ENCODE peak calls at places on chromosomes 16 and 17, in six cellular contexts. M, N, I, O, A and Y are unnamed samples.

GRCh38 chr17:42548070-42548837 is 4.5 kb upstream of the HSD17B1 start:
- DNase-seq in I (peak), O (no peak), N (peak), A (no peak), M (peak), Y (peak)

GRCh38 chr17:41367426-41368075 is 2.1 kb downstream of the KRT33B start:
- DNase-seq in I (peak), O (no peak), A (no peak), N (no peak), M (no peak), Y (no peak)

GRCh38 chr16:27177031-27177774 is 26.1 kb upstream of the KDM8 start:
- DNase-seq in O (no peak), A (no peak), N (no peak), M (no peak), I (no peak), Y (no peak)

GRCh38 chr17:1639549-1639948 is 6.0 kb downstream of the SCARF1 start:
- DNase-seq in I (peak), N (no peak), M (no peak), O (no peak), A (no peak), Y (no peak)

GRCh38 chr16:86566966-86567700 is 504 bp downstream of the FOXC2 start:
- DNase-seq in A (no peak), I (peak), O (no peak), M (no peak), N (no peak), Y (no peak)

GRCh38 chr16:67277294-67277998 is 1.9 kb upstream of the PLEKHG4 start:
- DNase-seq in I (peak), O (peak), N (peak), A (peak), M (no peak), Y (no peak)

GRCh38 chr16:73125860-73126259 is 77.9 kb upstream of the ZFHX3 start:
- DNase-seq in O (no peak), I (no peak), N (no peak), A (no peak), M (no peak), Y (no peak)

GRCh38 chr16:58024673-58025350 is 742 bp upstream of the MMP15 start:
- DNase-seq in N (peak), O (peak), I (peak), M (no peak), A (no peak), Y (peak)

GRCh38 chr17:75182569-75183436 is at the start of gene SUMO2:
- DNase-seq in M (peak), I (peak), N (peak), A (peak), O (peak), Y (peak)

GRCh38 chr17:14198575-14198974 is 38.1 kb downstream of the CDRT15 start:
- DNase-seq in M (no peak), A (no peak), N (no peak), O (no peak), I (no peak), Y (no peak)

GRCh38 chr16:17777461-17777863 is 306.7 kb upstream of the XYLT1 start:
- DNase-seq in M (no peak), I (peak), N (no peak), O (no peak), A (no peak), Y (no peak)

GRCh38 chr17:67388986-67389385 is 11.9 kb downstream of the PITPNC1 start:
- DNase-seq in M (no peak), O (no peak), N (no peak), A (no peak), I (no peak), Y (no peak)

GRCh38 chr17:81338301-81339179 is 43.4 kb upstream of the SLC38A10 start:
- DNase-seq in O (no peak), A (no peak), M (no peak), I (no peak), N (peak), Y (no peak)

GRCh38 chr16:29028457-29029167 is 43.8 kb downstream of the LAT start:
- DNase-seq in O (no peak), M (no peak), I (no peak), N (no peak), A (no peak), Y (no peak)

GRCh38 chr17:19311421-19312215 is 50.9 kb downstream of the B9D1 start:
- DNase-seq in A (no peak), N (no peak), O (no peak), I (no peak), M (no peak), Y (no peak)

GRCh38 chr17:1515640-1516402 is 591 bp downstream of the INPP5K start:
- DNase-seq in M (peak), O (peak), N (peak), A (peak), I (peak), Y (peak)

GRCh38 chr17:6936370-6937028 is 59.4 kb upstream of the ALOX12 start:
- DNase-seq in I (no peak), M (no peak), N (peak), O (no peak), A (peak), Y (no peak)

GRCh38 chr17:63382136-63382535 is 64.0 kb downstream of the CYB561 start:
- DNase-seq in O (no peak), M (no peak), I (no peak), N (no peak), A (no peak), Y (no peak)

GRCh38 chr16:17166095-17166494 is 304.7 kb downstream of the XYLT1 start:
- DNase-seq in M (no peak), O (no peak), N (no peak), A (no peak), I (no peak), Y (no peak)

GRCh38 chr17:17947966-17948365 is 24.2 kb downstream of the TOM1L2 start:
- DNase-seq in O (no peak), N (no peak), I (no peak), A (no peak), M (no peak), Y (no peak)

GRCh38 chr16:30846649-30847402 is 47.1 kb downstream of the BCL7C start:
- DNase-seq in A (no peak), I (peak), N (no peak), M (no peak), O (no peak), Y (no peak)

GRCh38 chr16:73020409-73020884 is 27.5 kb downstream of the ZFHX3 start:
- DNase-seq in M (no peak), I (no peak), A (peak), N (peak), O (peak), Y (no peak)

GRCh38 chr17:82048571-82048971 is 3.0 kb downstream of the RFNG start:
- DNase-seq in O (no peak), A (no peak), N (no peak), I (no peak), M (no peak), Y (no peak)

GRCh38 chr17:10126554-10127493 is 71.6 kb downstream of the GAS7 start:
- DNase-seq in O (no peak), M (no peak), A (no peak), I (peak), N (no peak), Y (no peak)

GRCh38 chr16:30949655-30950515 is 1.0 kb downstream of the ORAI3 start:
- DNase-seq in I (peak), O (peak), A (peak), M (peak), N (peak), Y (peak)

GRCh38 chr17:17433260-17433659 is 43.5 kb upstream of the MED9 start:
- DNase-seq in A (no peak), I (no peak), N (no peak), O (no peak), M (no peak), Y (no peak)

GRCh38 chr16:12311887-12312286 is 335.4 kb downstream of the SNX29 start:
- DNase-seq in M (peak), I (peak), N (no peak), A (no peak), O (no peak), Y (no peak)
- H3K27ac ChIP-seq in M (no peak), I (no peak), N (no peak), A (no peak), O (no peak), Y (no peak)

GRCh38 chr16:49194499-49195260 is 87.0 kb downstream of the CBLN1 start:
- DNase-seq in N (no peak), M (no peak), I (no peak), O (no peak), A (no peak), Y (no peak)
- H3K27ac ChIP-seq in N (no peak), M (no peak), I (no peak), O (no peak), A (no peak), Y (no peak)

GRCh38 chr16:13234999-13235398 is 333.6 kb downstream of the SHISA9 start:
- DNase-seq in I (no peak), A (no peak), M (no peak), O (no peak), N (no peak), Y (no peak)

GRCh38 chr16:13236308-13236707 is 334.9 kb downstream of the SHISA9 start:
- DNase-seq in O (no peak), N (no peak), A (no peak), I (no peak), M (no peak), Y (no peak)

GRCh38 chr16:13229039-13229438 is 327.6 kb downstream of the SHISA9 start:
- DNase-seq in O (no peak), M (no peak), I (no peak), N (no peak), A (no peak), Y (no peak)

DNA sequence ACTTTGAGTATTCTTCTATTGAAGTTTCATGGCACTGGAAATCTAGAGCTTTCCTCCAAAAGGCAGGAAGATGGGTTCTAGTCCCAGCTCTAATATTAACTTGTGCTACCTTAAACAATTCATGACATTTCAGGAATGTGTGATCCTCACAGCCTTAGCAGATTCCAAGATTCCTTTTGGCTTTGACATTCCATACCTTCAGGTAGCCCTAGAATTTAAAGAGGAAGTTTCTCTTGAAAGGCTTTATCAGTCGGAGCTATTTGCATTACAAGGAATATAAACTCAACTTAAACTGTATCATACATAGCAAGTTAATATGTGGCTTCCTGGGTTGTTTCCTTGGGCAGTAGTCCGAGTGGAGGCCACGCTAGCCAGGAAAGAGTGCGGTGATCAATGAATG is 330.0 kb downstream of the SHISA9 start:
- DNase-seq in M (no peak), I (peak), N (no peak), A (no peak), O (no peak), Y (no peak)
- H3K27ac ChIP-seq in M (no peak), I (peak), N (no peak), A (no peak), O (no peak), Y (no peak)

DNA sequence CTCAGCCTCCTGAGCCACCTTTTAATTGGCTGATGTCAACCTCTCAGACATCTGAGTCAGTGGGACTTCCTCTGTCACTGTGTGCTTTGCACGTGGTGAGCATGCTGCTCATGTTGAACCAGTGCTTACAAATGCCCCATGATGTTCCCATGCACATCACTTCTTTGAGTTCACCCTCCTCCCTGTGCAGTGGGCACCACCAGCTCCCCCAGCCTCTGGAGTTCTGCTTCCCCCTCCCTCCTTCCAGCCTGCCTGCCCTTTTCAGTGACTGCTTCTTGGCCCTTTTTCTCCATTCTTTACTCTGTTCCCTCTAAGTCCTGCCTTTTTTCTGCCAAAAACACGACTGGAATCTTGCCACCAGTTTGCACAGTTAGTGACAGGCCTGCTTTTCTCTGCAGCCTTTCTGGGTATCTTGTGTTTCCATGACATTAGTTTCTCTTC is 41.6 kb downstream of the USP10 start:
- DNase-seq in I (no peak), A (no peak), M (no peak), O (no peak), N (no peak), Y (no peak)
- H3K27ac ChIP-seq in I (no peak), A (peak), M (no peak), O (no peak), N (peak), Y (no peak)

GRCh38 chr16:82638095-82638798 is 11.5 kb downstream of the CDH13 start:
- DNase-seq in O (no peak), I (no peak), A (no peak), M (no peak), N (no peak), Y (no peak)
- H3K27ac ChIP-seq in O (no peak), I (no peak), A (no peak), M (no peak), N (no peak), Y (no peak)